ENCODE peak calls at places on chromosomes 4 and X, in six cellular contexts. One of them, this sample, is unnamed.

GRCh38 chr4:164847016-164847415 is 30.0 kb upstream of the APELA start:
- DNase-seq in IMR-90: no peak
- DNase-seq in suprapubic skin: no peak
- DNase-seq in WERI-Rb-1: no peak
- DNase-seq in GM20000: no peak
- DNase-seq in AG04449: no peak
- DNase-seq in this sample: no peak

GRCh38 chr4:125314676-125315570 is at the start of gene FAT4:
- DNase-seq in suprapubic skin: peak; percentile 96
- DNase-seq in WERI-Rb-1: peak; percentile 95
- DNase-seq in GM20000: peak; percentile 75
- DNase-seq in IMR-90: peak; percentile 97
- DNase-seq in AG04449: peak; percentile 90
- DNase-seq in this sample: peak; percentile 79

GRCh38 chrX:12249997-12250396 is 111.7 kb downstream of the FRMPD4 start:
- DNase-seq in IMR-90: peak; percentile 45
- DNase-seq in suprapubic skin: no peak
- DNase-seq in WERI-Rb-1: no peak
- DNase-seq in AG04449: peak; percentile 19
- DNase-seq in GM20000: no peak
- DNase-seq in this sample: no peak

GRCh38 chr4:120066525-120067333 is at the start of gene MAD2L1:
- DNase-seq in GM20000: peak; percentile 90
- DNase-seq in IMR-90: peak; percentile 98
- DNase-seq in suprapubic skin: peak; percentile 99
- DNase-seq in AG04449: peak; percentile 77
- DNase-seq in WERI-Rb-1: peak; percentile 100
- DNase-seq in this sample: peak; percentile 92

GRCh38 chrX:74579597-74580209 is 34.7 kb downstream of the RLIM start:
- DNase-seq in WERI-Rb-1: no peak
- DNase-seq in GM20000: no peak
- DNase-seq in AG04449: no peak
- DNase-seq in suprapubic skin: no peak
- DNase-seq in IMR-90: peak; percentile 14
- DNase-seq in this sample: no peak

GRCh38 chr4:74667944-74668343 is 126.4 kb downstream of the BTC start:
- DNase-seq in AG04449: no peak
- DNase-seq in WERI-Rb-1: no peak
- DNase-seq in GM20000: no peak
- DNase-seq in IMR-90: no peak
- DNase-seq in suprapubic skin: no peak
- DNase-seq in this sample: no peak

GRCh38 chr4:88599714-88600113 is 7.4 kb downstream of the HERC3 start:
- DNase-seq in AG04449: no peak
- DNase-seq in suprapubic skin: no peak
- DNase-seq in IMR-90: no peak
- DNase-seq in GM20000: no peak
- DNase-seq in WERI-Rb-1: no peak
- DNase-seq in this sample: no peak

GRCh38 chr4:155208258-155209054 is at the start of gene NPY2R:
- DNase-seq in WERI-Rb-1: peak; percentile 75
- DNase-seq in IMR-90: no peak
- DNase-seq in GM20000: no peak
- DNase-seq in suprapubic skin: no peak
- DNase-seq in AG04449: no peak
- DNase-seq in this sample: no peak

GRCh38 chr4:39319678-39320077 is 46.5 kb downstream of the RFC1 start:
- DNase-seq in GM20000: no peak
- DNase-seq in IMR-90: peak; percentile 90
- DNase-seq in AG04449: peak; percentile 72
- DNase-seq in suprapubic skin: no peak
- DNase-seq in WERI-Rb-1: no peak
- DNase-seq in this sample: no peak

GRCh38 chrX:40748977-40749376 is 13.6 kb upstream of the MED14 start:
- DNase-seq in suprapubic skin: no peak
- DNase-seq in IMR-90: no peak
- DNase-seq in GM20000: no peak
- DNase-seq in AG04449: no peak
- DNase-seq in WERI-Rb-1: no peak
- DNase-seq in this sample: no peak

GRCh38 chr4:105956566-105956965 is 61.3 kb downstream of the NPNT start:
- DNase-seq in AG04449: no peak
- DNase-seq in GM20000: no peak
- DNase-seq in WERI-Rb-1: no peak
- DNase-seq in suprapubic skin: no peak
- DNase-seq in IMR-90: no peak
- DNase-seq in this sample: no peak

GRCh38 chrX:46260502-46260901 is 284.7 kb downstream of the ZNF674 start:
- DNase-seq in GM20000: no peak
- DNase-seq in IMR-90: no peak
- DNase-seq in suprapubic skin: no peak
- DNase-seq in AG04449: no peak
- DNase-seq in WERI-Rb-1: no peak
- DNase-seq in this sample: no peak

GRCh38 chr4:21901831-21902230 is 46.7 kb downstream of the KCNIP4 start:
- DNase-seq in GM20000: no peak
- DNase-seq in WERI-Rb-1: no peak
- DNase-seq in suprapubic skin: no peak
- DNase-seq in AG04449: no peak
- DNase-seq in IMR-90: peak; percentile 62
- DNase-seq in this sample: no peak

GRCh38 chr4:101201421-101201820 is 145.9 kb downstream of the PPP3CA start:
- DNase-seq in GM20000: no peak
- DNase-seq in AG04449: no peak
- DNase-seq in WERI-Rb-1: peak; percentile 42
- DNase-seq in IMR-90: no peak
- DNase-seq in suprapubic skin: no peak
- DNase-seq in this sample: no peak

GRCh38 chrX:77493677-77494553 is 46.7 kb downstream of the FGF16 start:
- DNase-seq in suprapubic skin: no peak
- DNase-seq in WERI-Rb-1: peak; percentile 89
- DNase-seq in IMR-90: peak; percentile 88
- DNase-seq in GM20000: no peak
- DNase-seq in AG04449: peak; percentile 28
- DNase-seq in this sample: no peak

GRCh38 chr4:179372746-179373145 is 1930.5 kb upstream of the AGA start:
- DNase-seq in GM20000: no peak
- DNase-seq in AG04449: no peak
- DNase-seq in IMR-90: no peak
- DNase-seq in WERI-Rb-1: no peak
- DNase-seq in suprapubic skin: no peak
- DNase-seq in this sample: no peak

GRCh38 chr4:26721685-26722084 is 137.8 kb downstream of the TBC1D19 start:
- DNase-seq in IMR-90: no peak
- DNase-seq in WERI-Rb-1: no peak
- DNase-seq in AG04449: no peak
- DNase-seq in GM20000: no peak
- DNase-seq in suprapubic skin: no peak
- DNase-seq in this sample: no peak

GRCh38 chr4:26719954-26720552 is 136.2 kb downstream of the TBC1D19 start:
- DNase-seq in WERI-Rb-1: no peak
- DNase-seq in IMR-90: peak; percentile 63
- DNase-seq in GM20000: no peak
- DNase-seq in suprapubic skin: no peak
- DNase-seq in AG04449: no peak
- DNase-seq in this sample: no peak

GRCh38 chr4:26717332-26717731 is 133.4 kb downstream of the TBC1D19 start:
- DNase-seq in WERI-Rb-1: no peak
- DNase-seq in GM20000: no peak
- DNase-seq in IMR-90: peak; percentile 92
- DNase-seq in AG04449: no peak
- DNase-seq in suprapubic skin: no peak
- DNase-seq in this sample: no peak

GRCh38 chr4:26713563-26714145 is 129.8 kb downstream of the TBC1D19 start:
- DNase-seq in IMR-90: no peak
- DNase-seq in GM20000: no peak
- DNase-seq in AG04449: no peak
- DNase-seq in suprapubic skin: no peak
- DNase-seq in WERI-Rb-1: no peak
- DNase-seq in this sample: no peak

DNA sequence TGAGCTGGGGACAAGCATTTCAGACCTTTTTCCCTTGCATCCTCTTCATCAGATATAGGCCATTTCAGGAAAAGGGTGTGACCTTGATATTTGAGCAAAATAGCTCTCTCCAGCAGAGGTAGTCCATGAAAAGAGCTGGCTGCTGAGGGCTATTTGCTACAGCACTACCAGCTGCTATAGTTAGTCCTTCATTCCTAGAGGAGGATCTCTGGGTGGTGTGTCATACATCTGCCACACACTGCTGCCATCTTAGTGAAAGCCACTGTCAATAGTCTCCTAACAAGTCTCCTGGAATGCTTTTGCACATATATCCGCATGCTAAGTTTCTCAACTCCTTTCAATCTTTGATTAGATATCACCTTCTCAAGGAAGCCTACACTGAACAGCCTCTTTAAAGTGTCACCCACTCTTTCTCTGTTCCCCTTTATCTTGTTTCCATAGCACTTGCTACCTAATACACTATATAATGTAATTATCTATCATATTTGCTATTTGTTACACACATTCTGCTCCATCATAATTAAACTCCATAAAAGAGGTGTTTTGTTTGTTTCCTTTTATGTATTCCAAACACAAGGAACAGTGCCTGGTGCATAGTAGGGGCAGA is 131.9 kb downstream of the TBC1D19 start:
- DNase-seq in suprapubic skin: no peak
- DNase-seq in WERI-Rb-1: no peak
- DNase-seq in GM20000: no peak
- DNase-seq in IMR-90: no peak
- DNase-seq in AG04449: no peak
- DNase-seq in this sample: no peak
- TF ChIP-seq CTCF in suprapubic skin: no peak
- TF ChIP-seq CTCF in WERI-Rb-1: no peak
- TF ChIP-seq CTCF in GM20000: no peak
- TF ChIP-seq CTCF in IMR-90: no peak
- TF ChIP-seq CTCF in AG04449: no peak
- TF ChIP-seq CTCF in this sample: no peak

GRCh38 chr4:59222231-59222630 is 1977.9 kb upstream of the ADGRL3 start:
- DNase-seq in AG04449: no peak
- DNase-seq in WERI-Rb-1: no peak
- DNase-seq in IMR-90: no peak
- DNase-seq in suprapubic skin: no peak
- DNase-seq in GM20000: no peak
- DNase-seq in this sample: no peak

GRCh38 chr4:59217910-59218631 is 1982.1 kb upstream of the ADGRL3 start:
- DNase-seq in GM20000: no peak
- DNase-seq in AG04449: no peak
- DNase-seq in IMR-90: no peak
- DNase-seq in suprapubic skin: no peak
- DNase-seq in WERI-Rb-1: no peak
- DNase-seq in this sample: no peak

DNA sequence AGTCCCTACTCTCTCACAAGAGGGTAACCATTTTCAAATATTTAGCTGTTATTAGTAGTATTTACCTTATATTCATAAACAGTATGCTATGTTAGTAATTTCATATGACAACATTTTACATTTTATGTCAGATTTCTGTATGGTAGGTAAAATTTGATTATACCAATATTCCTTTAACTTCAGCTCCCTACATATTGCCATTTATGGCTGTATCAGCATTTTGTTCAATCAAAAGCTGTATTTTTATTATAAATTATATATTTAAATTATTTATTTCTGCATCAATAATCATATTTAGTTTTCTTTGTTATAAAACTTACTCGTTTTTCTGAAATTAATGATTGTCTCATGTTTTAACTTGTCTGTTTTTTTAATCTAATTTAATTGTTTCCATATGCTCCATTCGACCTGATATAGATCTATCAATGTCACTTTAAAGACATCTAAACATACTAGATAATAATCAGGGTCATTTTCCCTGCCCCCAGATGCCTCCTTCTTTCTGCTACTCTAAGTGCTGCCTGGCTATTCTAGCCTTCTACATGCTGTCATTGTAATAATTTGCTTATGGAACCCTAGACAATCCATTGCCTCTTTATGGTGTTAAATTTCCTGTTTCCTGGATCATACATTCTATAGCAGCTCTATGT is 1976.7 kb upstream of the ADGRL3 start:
- DNase-seq in suprapubic skin: no peak
- DNase-seq in IMR-90: no peak
- DNase-seq in GM20000: no peak
- DNase-seq in AG04449: no peak
- DNase-seq in WERI-Rb-1: no peak
- DNase-seq in this sample: no peak
- TF ChIP-seq CTCF in suprapubic skin: no peak
- TF ChIP-seq CTCF in IMR-90: no peak
- TF ChIP-seq CTCF in GM20000: no peak
- TF ChIP-seq CTCF in AG04449: no peak
- TF ChIP-seq CTCF in WERI-Rb-1: no peak
- TF ChIP-seq CTCF in this sample: no peak

DNA sequence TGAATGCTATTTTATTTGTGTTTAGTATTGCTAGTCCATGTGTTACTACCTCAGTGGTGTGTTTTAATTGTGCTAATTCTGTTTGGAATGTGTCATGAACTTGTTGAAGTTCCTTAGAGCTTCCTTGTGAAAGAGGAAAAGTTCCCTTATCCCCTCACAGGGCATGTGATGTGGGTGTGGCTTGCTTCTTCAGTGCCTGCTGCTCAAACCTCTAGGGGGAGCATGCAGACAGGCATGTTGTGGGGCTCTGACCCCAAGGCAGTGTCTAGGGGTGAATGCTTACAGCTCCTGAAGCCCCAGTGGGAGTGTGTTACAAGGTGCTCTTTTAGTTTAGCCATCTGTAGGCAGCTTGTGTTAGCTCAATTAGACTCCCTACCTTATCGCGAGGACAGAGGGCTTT is 86.5 kb downstream of the MAGED4 start:
- DNase-seq in WERI-Rb-1: peak; percentile 18
- DNase-seq in IMR-90: no peak
- DNase-seq in GM20000: no peak
- DNase-seq in AG04449: no peak
- DNase-seq in suprapubic skin: no peak
- DNase-seq in this sample: no peak
- TF ChIP-seq CTCF in WERI-Rb-1: peak; percentile 41
- TF ChIP-seq CTCF in IMR-90: no peak
- TF ChIP-seq CTCF in GM20000: no peak
- TF ChIP-seq CTCF in AG04449: no peak
- TF ChIP-seq CTCF in suprapubic skin: no peak
- TF ChIP-seq CTCF in this sample: peak; percentile 41

GRCh38 chr4:151276787-151277557 is at the start of gene PRSS48:
- DNase-seq in IMR-90: peak; percentile 32
- DNase-seq in WERI-Rb-1: peak; percentile 80
- DNase-seq in suprapubic skin: peak; percentile 66
- DNase-seq in AG04449: no peak
- DNase-seq in GM20000: peak; percentile 53
- DNase-seq in this sample: peak; percentile 50
- TF ChIP-seq CTCF in IMR-90: peak; percentile 70
- TF ChIP-seq CTCF in WERI-Rb-1: peak; percentile 93
- TF ChIP-seq CTCF in suprapubic skin: peak; percentile 31
- TF ChIP-seq CTCF in AG04449: peak; percentile 87
- TF ChIP-seq CTCF in GM20000: peak; percentile 64
- TF ChIP-seq CTCF in this sample: peak; percentile 81

GRCh38 chr4:18022572-18023039 is 1.1 kb upstream of the LCORL start:
- DNase-seq in IMR-90: peak; percentile 5
- DNase-seq in GM20000: no peak
- DNase-seq in suprapubic skin: no peak
- DNase-seq in WERI-Rb-1: peak; percentile 52
- DNase-seq in AG04449: no peak
- DNase-seq in this sample: no peak
- TF ChIP-seq CTCF in IMR-90: no peak
- TF ChIP-seq CTCF in GM20000: no peak
- TF ChIP-seq CTCF in suprapubic skin: no peak
- TF ChIP-seq CTCF in WERI-Rb-1: no peak
- TF ChIP-seq CTCF in AG04449: no peak
- TF ChIP-seq CTCF in this sample: no peak

GRCh38 chr4:178086324-178086723 is 644.1 kb upstream of the AGA start:
- DNase-seq in IMR-90: peak; percentile 1
- DNase-seq in suprapubic skin: no peak
- DNase-seq in AG04449: no peak
- DNase-seq in GM20000: no peak
- DNase-seq in WERI-Rb-1: no peak
- DNase-seq in this sample: no peak
- TF ChIP-seq CTCF in IMR-90: no peak
- TF ChIP-seq CTCF in suprapubic skin: no peak
- TF ChIP-seq CTCF in AG04449: no peak
- TF ChIP-seq CTCF in GM20000: no peak
- TF ChIP-seq CTCF in WERI-Rb-1: peak; percentile 40
- TF ChIP-seq CTCF in this sample: no peak

This sample was measured in GM13977.